ENCODE peak calls at places on chromosomes 5 and 9, in six cellular contexts. One of them, this sample, is unnamed.

GRCh38 chr9:36008774-36009300 is 27.9 kb upstream of the RECK start:
- DNase-seq in A549: peak; percentile 85
- DNase-seq in heart left ventricle: peak; percentile 56
- DNase-seq in left ventricle myocardium inferior: peak; percentile 25
- DNase-seq in lung: no peak
- DNase-seq in transverse colon: peak; percentile 74
- DNase-seq in this sample: peak; percentile 70

GRCh38 chr9:33138768-33139167 is 28.4 kb downstream of the B4GALT1 start:
- DNase-seq in A549: no peak
- DNase-seq in transverse colon: no peak
- DNase-seq in heart left ventricle: no peak
- DNase-seq in left ventricle myocardium inferior: no peak
- DNase-seq in lung: no peak
- DNase-seq in this sample: no peak

GRCh38 chr9:89680547-89681467 is 76.0 kb downstream of the GADD45G start:
- DNase-seq in left ventricle myocardium inferior: no peak
- DNase-seq in A549: no peak
- DNase-seq in transverse colon: no peak
- DNase-seq in lung: no peak
- DNase-seq in heart left ventricle: no peak
- DNase-seq in this sample: no peak

GRCh38 chr5:179836225-179837019 is 15.7 kb downstream of the SQSTM1 start:
- DNase-seq in transverse colon: no peak
- DNase-seq in heart left ventricle: no peak
- DNase-seq in left ventricle myocardium inferior: no peak
- DNase-seq in lung: no peak
- DNase-seq in A549: no peak
- DNase-seq in this sample: no peak

GRCh38 chr5:32233696-32234447 is 59.8 kb upstream of the GOLPH3 start:
- DNase-seq in A549: no peak
- DNase-seq in heart left ventricle: no peak
- DNase-seq in left ventricle myocardium inferior: no peak
- DNase-seq in transverse colon: no peak
- DNase-seq in lung: peak; percentile 42
- DNase-seq in this sample: no peak

GRCh38 chr5:150111121-150111520 is 24.8 kb upstream of the CSF1R start:
- DNase-seq in heart left ventricle: no peak
- DNase-seq in left ventricle myocardium inferior: no peak
- DNase-seq in A549: no peak
- DNase-seq in lung: peak; percentile 27
- DNase-seq in transverse colon: no peak
- DNase-seq in this sample: no peak

GRCh38 chr5:88776692-88777091 is 106.3 kb downstream of the MEF2C start:
- DNase-seq in left ventricle myocardium inferior: no peak
- DNase-seq in A549: no peak
- DNase-seq in heart left ventricle: no peak
- DNase-seq in lung: no peak
- DNase-seq in transverse colon: peak; percentile 64
- DNase-seq in this sample: no peak

GRCh38 chr9:31674264-31674663 is 710.2 kb upstream of the ACO1 start:
- DNase-seq in A549: no peak
- DNase-seq in lung: no peak
- DNase-seq in left ventricle myocardium inferior: no peak
- DNase-seq in transverse colon: no peak
- DNase-seq in heart left ventricle: no peak
- DNase-seq in this sample: no peak

GRCh38 chr5:90473321-90474234 is 993 bp downstream of the MBLAC2 start:
- DNase-seq in A549: peak; percentile 14
- DNase-seq in lung: peak; percentile 44
- DNase-seq in transverse colon: peak; percentile 32
- DNase-seq in heart left ventricle: peak; percentile 51
- DNase-seq in left ventricle myocardium inferior: no peak
- DNase-seq in this sample: peak; percentile 40

GRCh38 chr9:136978073-136978864 is 965 bp downstream of the PTGDS start:
- DNase-seq in transverse colon: peak; percentile 65
- DNase-seq in left ventricle myocardium inferior: peak; percentile 89
- DNase-seq in heart left ventricle: peak; percentile 91
- DNase-seq in lung: peak; percentile 75
- DNase-seq in A549: peak; percentile 95
- DNase-seq in this sample: peak; percentile 84

GRCh38 chr5:26024774-26025173 is 1013.6 kb downstream of the CDH9 start:
- DNase-seq in A549: no peak
- DNase-seq in left ventricle myocardium inferior: no peak
- DNase-seq in transverse colon: no peak
- DNase-seq in heart left ventricle: no peak
- DNase-seq in lung: no peak
- DNase-seq in this sample: peak; percentile 27

GRCh38 chr9:74887981-74888370 is 255 bp upstream of the TRPM6 start:
- DNase-seq in left ventricle myocardium inferior: no peak
- DNase-seq in transverse colon: no peak
- DNase-seq in A549: no peak
- DNase-seq in heart left ventricle: no peak
- DNase-seq in lung: no peak
- DNase-seq in this sample: no peak

DNA sequence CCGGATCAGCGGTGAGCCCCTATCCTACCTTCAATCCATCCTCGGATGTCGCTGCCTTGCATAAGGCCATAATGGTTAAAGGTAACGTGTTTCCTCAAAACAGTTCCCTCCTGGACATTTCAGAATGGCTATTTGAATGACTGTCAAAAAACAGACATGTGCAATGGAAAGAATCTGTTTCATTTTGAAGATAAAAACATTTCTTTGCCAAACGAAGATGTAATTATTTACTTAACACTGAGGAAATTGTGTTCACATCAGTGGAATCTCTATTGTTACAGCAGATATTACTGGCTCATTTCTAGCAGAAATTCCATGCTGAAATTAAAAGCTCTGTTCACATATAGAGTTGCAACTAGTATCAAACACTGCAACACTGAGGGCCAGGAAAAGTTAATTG is 7.1 kb downstream of the ANXA1 start:
- DNase-seq in heart left ventricle: no peak
- DNase-seq in A549: no peak
- DNase-seq in left ventricle myocardium inferior: no peak
- DNase-seq in lung: no peak
- DNase-seq in transverse colon: no peak
- DNase-seq in this sample: no peak
- H3K4me1 ChIP-seq in heart left ventricle: no peaks in the 10 kb centered on the region
- H3K4me1 ChIP-seq in A549: peaks cover 77% of the 10 kb centered on the region
- H3K4me1 ChIP-seq in left ventricle myocardium inferior: peaks cover 52% of the 10 kb centered on the region
- H3K4me1 ChIP-seq in lung: peaks cover 5% of the 10 kb centered on the region
- H3K4me1 ChIP-seq in transverse colon: peaks cover 3% of the 10 kb centered on the region
- H3K4me1 ChIP-seq in this sample: peaks cover 26% of the 10 kb centered on the region

GRCh38 chr5:178671745-178672144 is 44.9 kb upstream of the CLK4 start:
- DNase-seq in transverse colon: no peak
- DNase-seq in heart left ventricle: no peak
- DNase-seq in A549: no peak
- DNase-seq in left ventricle myocardium inferior: no peak
- DNase-seq in lung: no peak
- DNase-seq in this sample: no peak
- H3K9me3 ChIP-seq in transverse colon: no peaks in the 10 kb centered on the region
- H3K9me3 ChIP-seq in heart left ventricle: no peaks in the 10 kb centered on the region
- H3K9me3 ChIP-seq in A549: peaks cover 15% of the 10 kb centered on the region
- H3K9me3 ChIP-seq in left ventricle myocardium inferior: no peaks in the 10 kb centered on the region
- H3K9me3 ChIP-seq in lung: no peaks in the 10 kb centered on the region
- H3K9me3 ChIP-seq in this sample: no peaks in the 10 kb centered on the region

GRCh38 chr5:136028782-136029742 is at the start of gene TGFBI:
- DNase-seq in A549: peak; percentile 83
- DNase-seq in left ventricle myocardium inferior: peak; percentile 82
- DNase-seq in transverse colon: peak; percentile 69
- DNase-seq in lung: peak; percentile 60
- DNase-seq in heart left ventricle: peak; percentile 87
- DNase-seq in this sample: no peak

GRCh38 chr5:136032564-136032963 is 3.8 kb downstream of the TGFBI start:
- DNase-seq in transverse colon: no peak
- DNase-seq in heart left ventricle: no peak
- DNase-seq in A549: no peak
- DNase-seq in left ventricle myocardium inferior: no peak
- DNase-seq in lung: no peak
- DNase-seq in this sample: no peak

GRCh38 chr5:136031713-136032112 is 2.9 kb downstream of the TGFBI start:
- DNase-seq in left ventricle myocardium inferior: no peak
- DNase-seq in heart left ventricle: no peak
- DNase-seq in transverse colon: no peak
- DNase-seq in lung: no peak
- DNase-seq in A549: no peak
- DNase-seq in this sample: no peak

GRCh38 chr5:136030252-136030651 is 1.5 kb downstream of the TGFBI start:
- DNase-seq in heart left ventricle: no peak
- DNase-seq in A549: no peak
- DNase-seq in left ventricle myocardium inferior: no peak
- DNase-seq in transverse colon: no peak
- DNase-seq in lung: no peak
- DNase-seq in this sample: no peak

GRCh38 chr5:136030956-136031611 is 2.3 kb downstream of the TGFBI start:
- DNase-seq in left ventricle myocardium inferior: no peak
- DNase-seq in heart left ventricle: no peak
- DNase-seq in A549: no peak
- DNase-seq in lung: no peak
- DNase-seq in transverse colon: no peak
- DNase-seq in this sample: no peak
- H3K4me3 ChIP-seq in left ventricle myocardium inferior: peak overlapping the region; percentile 85
- H3K4me3 ChIP-seq in heart left ventricle: peak overlapping the region; percentile 51
- H3K4me3 ChIP-seq in A549: peak overlapping the region; percentile 97
- H3K4me3 ChIP-seq in lung: no peak overlapping the region
- H3K4me3 ChIP-seq in transverse colon: no peak overlapping the region
- H3K4me3 ChIP-seq in this sample: no peak overlapping the region

DNA sequence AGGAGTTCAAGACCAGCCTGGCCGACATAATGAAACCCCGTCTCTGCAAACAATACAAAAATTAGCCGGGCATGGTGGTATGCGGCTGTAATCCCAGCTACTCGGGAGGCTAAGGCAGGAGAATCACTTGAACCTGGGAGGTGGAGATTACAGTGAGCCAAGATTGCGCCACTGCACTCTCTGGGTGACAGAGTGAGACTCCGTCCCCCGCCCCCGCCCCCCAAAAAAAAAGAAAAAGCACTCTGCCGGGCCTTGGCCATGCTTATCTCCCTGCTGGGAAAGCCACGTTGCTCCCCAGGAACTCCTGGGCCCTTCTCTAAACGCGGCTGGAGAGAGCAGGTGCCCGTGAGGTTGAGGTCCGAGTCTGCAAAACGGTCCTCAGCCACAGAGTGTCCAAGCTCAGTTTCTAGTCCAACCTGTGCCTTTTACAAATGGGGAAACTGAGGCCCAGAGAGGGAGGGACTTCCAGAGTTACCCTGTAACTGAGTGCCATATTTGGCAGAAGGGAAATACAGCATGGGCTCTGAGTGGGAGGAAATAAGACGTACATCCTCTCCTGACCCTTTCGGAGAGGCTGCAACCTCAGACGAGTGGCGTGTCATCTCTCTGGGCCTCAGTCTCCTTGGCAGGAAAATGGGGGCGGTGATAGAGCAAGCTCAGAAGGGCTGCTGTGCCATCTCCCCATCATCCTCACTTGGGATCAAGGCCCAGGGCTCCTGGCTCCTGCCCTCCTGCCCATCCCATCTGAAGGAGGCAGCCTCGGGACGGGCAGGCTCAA is 6.6 kb upstream of the PHYHD1 start:
- DNase-seq in lung: peak; percentile 60
- DNase-seq in left ventricle myocardium inferior: no peak
- DNase-seq in transverse colon: no peak
- DNase-seq in A549: no peak
- DNase-seq in heart left ventricle: no peak
- DNase-seq in this sample: no peak
- H3K4me1 ChIP-seq in lung: peaks cover 74% of the 10 kb centered on the region
- H3K4me1 ChIP-seq in left ventricle myocardium inferior: peaks cover 100% of the 10 kb centered on the region
- H3K4me1 ChIP-seq in transverse colon: peaks cover 44% of the 10 kb centered on the region
- H3K4me1 ChIP-seq in A549: peaks cover 70% of the 10 kb centered on the region
- H3K4me1 ChIP-seq in heart left ventricle: peaks cover 53% of the 10 kb centered on the region
- H3K4me1 ChIP-seq in this sample: no peaks in the 10 kb centered on the region

GRCh38 chr5:7874639-7875038 is 5.7 kb downstream of the MTRR start:
- DNase-seq in lung: no peak
- DNase-seq in A549: no peak
- DNase-seq in transverse colon: no peak
- DNase-seq in left ventricle myocardium inferior: no peak
- DNase-seq in heart left ventricle: no peak
- DNase-seq in this sample: no peak
- H3K9me3 ChIP-seq in lung: no peaks in the 10 kb centered on the region
- H3K9me3 ChIP-seq in A549: no peaks in the 10 kb centered on the region
- H3K9me3 ChIP-seq in transverse colon: no peaks in the 10 kb centered on the region
- H3K9me3 ChIP-seq in left ventricle myocardium inferior: no peaks in the 10 kb centered on the region
- H3K9me3 ChIP-seq in heart left ventricle: no peaks in the 10 kb centered on the region
- H3K9me3 ChIP-seq in this sample: no peaks in the 10 kb centered on the region

GRCh38 chr5:108545301-108545700 is 163.4 kb upstream of the FBXL17 start:
- DNase-seq in left ventricle myocardium inferior: no peak
- DNase-seq in transverse colon: no peak
- DNase-seq in heart left ventricle: no peak
- DNase-seq in lung: no peak
- DNase-seq in A549: no peak
- DNase-seq in this sample: no peak

GRCh38 chr5:108543486-108543885 is 161.6 kb upstream of the FBXL17 start:
- DNase-seq in lung: no peak
- DNase-seq in heart left ventricle: no peak
- DNase-seq in A549: no peak
- DNase-seq in transverse colon: no peak
- DNase-seq in left ventricle myocardium inferior: no peak
- DNase-seq in this sample: no peak

DNA sequence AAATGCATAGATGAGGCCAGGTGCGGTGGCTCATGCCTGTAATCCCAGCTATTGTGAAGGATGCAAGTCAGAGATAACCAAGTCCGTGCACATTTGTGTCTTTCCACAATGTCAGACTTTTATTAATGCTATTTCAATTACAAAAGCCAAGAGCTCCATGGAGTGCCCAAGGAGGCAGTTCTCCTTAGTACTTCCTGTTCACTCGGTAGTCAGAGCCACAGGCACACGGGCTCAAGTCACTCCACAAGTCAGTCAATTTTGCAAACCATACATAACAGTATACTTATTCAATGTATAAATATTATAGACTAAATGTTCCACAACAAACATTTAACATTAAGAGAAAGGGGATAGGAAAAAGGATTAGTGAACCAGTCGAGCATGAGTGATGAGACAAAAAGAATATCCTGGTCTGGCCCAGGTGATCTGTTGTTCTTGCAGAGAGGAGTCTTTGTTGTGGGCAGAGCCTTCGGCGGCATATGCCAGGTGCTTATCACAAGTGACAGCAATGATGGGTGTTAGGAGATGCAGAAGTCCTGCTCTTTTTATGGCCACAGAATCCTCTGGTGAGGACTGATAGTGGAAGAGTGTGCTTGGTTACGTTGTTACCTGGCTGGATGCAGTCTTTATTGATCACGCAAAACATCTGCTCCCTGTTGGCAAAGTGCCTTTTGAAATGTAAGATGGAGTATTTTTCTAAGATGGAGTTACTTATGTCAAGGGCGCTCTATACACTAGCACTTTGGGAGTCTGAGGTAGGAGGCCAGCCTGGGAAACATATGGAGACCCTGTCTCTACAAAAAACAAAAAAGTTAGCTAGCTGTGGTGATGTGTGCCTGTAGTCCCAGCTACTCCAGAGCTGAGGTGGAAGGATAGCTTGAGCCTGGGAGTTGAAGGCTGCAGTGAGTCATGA is 167.0 kb upstream of the FBXL17 start:
- DNase-seq in lung: no peak
- DNase-seq in left ventricle myocardium inferior: no peak
- DNase-seq in A549: no peak
- DNase-seq in heart left ventricle: no peak
- DNase-seq in transverse colon: no peak
- DNase-seq in this sample: peak; percentile 45
- H3K4me3 ChIP-seq in lung: no peak overlapping the region
- H3K4me3 ChIP-seq in left ventricle myocardium inferior: no peak overlapping the region
- H3K4me3 ChIP-seq in A549: no peak overlapping the region
- H3K4me3 ChIP-seq in heart left ventricle: no peak overlapping the region
- H3K4me3 ChIP-seq in transverse colon: no peak overlapping the region
- H3K4me3 ChIP-seq in this sample: no peak overlapping the region

This sample was measured in HAP-1.